ENCODE peak calls at places on chromosome X, in six cellular contexts. W is PC-3, B is fibroblast of lung, X is HFFc6, H is endothelial cell, I is epithelial cell of esophagus. J is an unnamed sample.

GRCh38 chrX:40108959-40109287 is 11.2 kb upstream of the BCOR start:
- DNase-seq in I (peak; percentile 83), B (peak; percentile 78), X (peak; percentile 58), W (peak; percentile 79), H (peak; percentile 30), J (peak; percentile 88)

GRCh38 chrX:20796450-20796849 is 529.7 kb upstream of the RPS6KA3 start:
- DNase-seq in I (no peak), W (no peak), B (no peak), X (no peak), H (no peak), J (no peak)

GRCh38 chrX:46203115-46203514 is 342.1 kb downstream of the ZNF674 start:
- DNase-seq in B (no peak), H (no peak), I (no peak), X (no peak), W (no peak), J (no peak)

GRCh38 chrX:111375747-111376146 is 36.2 kb downstream of the DCX start:
- DNase-seq in B (no peak), H (peak; percentile 7), W (no peak), I (peak; percentile 18), X (no peak), J (no peak)

GRCh38 chrX:154660506-154660905 is 7.1 kb upstream of the CTAG2 start:
- DNase-seq in I (no peak), W (no peak), B (no peak), H (no peak), X (no peak), J (no peak)

GRCh38 chrX:71367396-71367795 is 1.2 kb downstream of the TAF1 start:
- DNase-seq in I (no peak), X (no peak), W (no peak), H (no peak), B (no peak), J (no peak)

GRCh38 chrX:103488332-103488731 is 31.0 kb downstream of the RAB40A start:
- DNase-seq in H (no peak), W (peak; percentile 45), X (no peak), I (peak; percentile 7), B (peak; percentile 38), J (no peak)

GRCh38 chrX:108468486-108468885 is 28.8 kb downstream of the COL4A5 start:
- DNase-seq in X (peak; percentile 38), I (no peak), H (no peak), B (peak; percentile 74), W (no peak), J (no peak)

GRCh38 chrX:34130501-34130900 is 1.6 kb downstream of the FAM47A start:
- DNase-seq in I (no peak), H (no peak), B (no peak), W (no peak), X (no peak), J (no peak)

DNA sequence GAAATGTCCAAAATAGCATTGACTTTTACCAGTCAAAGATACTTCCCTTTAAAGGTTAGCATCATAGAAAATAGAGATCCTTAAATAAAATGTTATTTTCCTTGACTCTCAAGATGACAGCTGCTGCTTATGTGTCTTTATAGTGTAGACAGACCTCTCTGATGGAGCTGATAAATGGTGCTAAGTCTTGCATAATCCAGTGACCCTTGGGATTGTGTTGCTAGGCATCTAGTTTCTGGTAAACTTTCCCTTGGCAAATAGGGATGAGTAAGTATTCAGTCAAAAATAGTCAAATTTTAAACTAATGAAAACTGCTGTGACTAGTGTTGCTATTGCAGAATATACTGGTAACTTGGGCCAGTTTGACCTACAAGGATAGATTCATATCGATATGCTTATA is 53.6 kb downstream of the MBNL3 start:
- DNase-seq in W (peak; percentile 1), X (no peak), B (peak; percentile 25), H (no peak), I (no peak), J (no peak)
- TF ChIP-seq CTCF in W (no peak), X (no peak), B (no peak), H (no peak), I (no peak), J (no peak)

GRCh38 chrX:153492543-153492942 is 2.2 kb upstream of the BGN start:
- DNase-seq in B (no peak), H (no peak), W (no peak), X (no peak), I (no peak), J (no peak)
- TF ChIP-seq CTCF in B (no peak), H (no peak), W (no peak), X (no peak), I (no peak), J (no peak)

DNA sequence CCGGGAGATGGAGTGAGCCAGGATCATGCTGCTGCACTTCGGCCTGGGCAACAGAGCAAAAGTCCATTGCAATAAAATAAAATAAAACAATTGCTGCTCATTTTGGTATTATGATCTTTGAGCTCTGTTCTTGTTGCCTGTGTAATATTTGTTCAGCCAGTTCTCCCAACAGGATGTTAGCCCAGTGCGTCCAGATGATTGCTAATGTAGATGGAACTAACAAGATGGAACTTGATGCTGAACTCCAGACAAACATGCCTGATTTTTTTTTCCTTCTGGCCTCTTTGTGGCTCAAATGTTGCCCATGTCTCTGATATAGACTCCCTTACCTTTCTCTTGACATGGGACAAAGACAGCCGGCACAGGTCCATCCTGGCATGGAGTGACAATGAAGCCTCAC is 15.8 kb downstream of the SSX5 start:
- DNase-seq in X (no peak), H (no peak), B (no peak), I (peak; percentile 50), W (no peak), J (no peak)
- TF ChIP-seq CTCF in X (no peak), H (no peak), B (no peak), I (no peak), W (no peak), J (no peak)

GRCh38 chrX:109472939-109473713 is 8.8 kb downstream of the GUCY2F start:
- DNase-seq in B (peak; percentile 7), X (peak; percentile 19), H (peak; percentile 33), I (peak; percentile 66), W (peak; percentile 28), J (no peak)

DNA sequence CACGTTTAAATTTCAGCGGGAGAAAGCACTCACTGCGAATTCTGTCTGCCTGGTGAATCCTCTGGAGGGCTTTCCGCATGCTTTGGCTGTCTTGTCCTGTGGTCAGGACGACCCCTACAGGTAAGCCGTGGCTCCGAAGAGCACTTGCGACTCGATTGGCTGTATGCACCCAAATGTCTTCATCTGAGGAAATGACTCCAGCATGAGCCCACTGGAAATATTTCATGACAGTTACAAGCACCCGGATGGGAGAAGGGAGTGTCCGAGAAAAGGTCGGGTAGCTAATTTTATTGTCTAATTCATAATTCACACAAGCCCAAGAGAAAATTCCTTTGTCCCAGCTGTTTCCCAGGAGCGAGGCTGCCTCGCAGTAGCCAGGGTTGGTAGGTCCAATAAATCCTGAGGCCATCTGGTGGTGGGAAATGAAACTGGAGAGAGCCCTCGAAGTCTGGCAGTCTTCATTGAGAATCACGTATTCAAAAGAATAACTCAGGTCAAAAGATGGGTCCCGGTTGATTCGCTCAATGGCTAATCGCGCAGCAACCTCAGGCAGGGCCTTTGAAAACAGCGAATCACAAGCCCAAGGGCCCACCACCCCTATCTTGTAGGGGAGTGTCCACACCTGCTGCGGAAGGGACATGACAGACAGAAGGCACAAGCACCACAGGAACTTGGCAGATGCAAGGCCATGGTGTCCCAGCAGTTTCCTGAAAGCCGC is 6.6 kb downstream of the GUCY2F start:
- DNase-seq in I (peak; percentile 45), W (peak; percentile 62), X (peak; percentile 21), H (peak; percentile 51), B (peak; percentile 51), J (no peak)
- TF ChIP-seq CTCF in I (peak; percentile 58), W (peak; percentile 70), X (peak; percentile 72), H (peak; percentile 48), B (peak; percentile 56), J (peak; percentile 36)

GRCh38 chrX:12002876-12003275 is 135.4 kb upstream of the FRMPD4 start:
- DNase-seq in I (peak; percentile 60), H (no peak), B (no peak), X (no peak), W (peak; percentile 44), J (no peak)

GRCh38 chrX:11996810-11997209 is 141.5 kb upstream of the FRMPD4 start:
- DNase-seq in X (no peak), B (no peak), I (no peak), H (no peak), W (no peak), J (no peak)

DNA sequence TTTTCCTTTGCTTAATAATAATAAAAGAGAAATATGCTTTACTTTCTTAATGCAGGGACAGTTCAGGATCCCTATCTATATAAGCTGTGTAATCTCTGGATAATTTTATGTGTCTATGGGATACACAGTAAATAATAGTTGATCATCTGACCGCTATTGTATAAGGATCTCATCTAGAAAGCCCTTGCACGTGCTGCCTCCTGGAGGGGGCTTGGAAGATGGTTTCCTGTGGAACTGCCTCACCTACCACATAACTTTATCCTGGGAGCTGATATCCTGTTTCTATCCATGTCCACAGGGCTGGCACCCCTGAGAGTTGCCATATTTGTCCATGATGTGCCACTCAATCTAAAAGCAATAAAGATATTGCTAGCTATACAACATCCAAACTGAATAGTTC is 139.3 kb upstream of the FRMPD4 start:
- DNase-seq in W (no peak), B (no peak), I (no peak), H (no peak), X (no peak), J (no peak)
- TF ChIP-seq CTCF in W (no peak), B (no peak), I (no peak), H (no peak), X (no peak), J (no peak)

GRCh38 chrX:24186483-24186882 is 37.0 kb downstream of the ZFX start:
- DNase-seq in H (no peak), W (no peak), X (no peak), I (no peak), B (no peak), J (no peak)

GRCh38 chrX:24190500-24191156 is 41.1 kb downstream of the ZFX start:
- DNase-seq in B (peak; percentile 34), I (no peak), H (no peak), X (peak; percentile 30), W (no peak), J (no peak)

GRCh38 chrX:24184018-24184417 is 34.5 kb downstream of the ZFX start:
- DNase-seq in H (no peak), W (no peak), B (peak; percentile 7), X (no peak), I (no peak), J (no peak)

GRCh38 chrX:24186986-24187385 is 37.5 kb downstream of the ZFX start:
- DNase-seq in I (no peak), B (no peak), W (no peak), X (no peak), H (no peak), J (no peak)

GRCh38 chrX:24189490-24189889 is 40.0 kb downstream of the ZFX start:
- DNase-seq in I (no peak), H (no peak), W (no peak), X (no peak), B (no peak), J (no peak)
- TF ChIP-seq CTCF in I (no peak), H (no peak), W (no peak), X (no peak), B (no peak), J (no peak)

GRCh38 chrX:68717663-68718442 is 70.4 kb downstream of the STARD8 start:
- DNase-seq in B (no peak), X (no peak), W (no peak), I (no peak), H (no peak), J (peak; percentile 65)

GRCh38 chrX:68719181-68719903 is 71.9 kb downstream of the STARD8 start:
- DNase-seq in H (no peak), W (no peak), I (no peak), X (no peak), B (no peak), J (peak; percentile 72)

GRCh38 chrX:68718443-68718820 is 71.0 kb downstream of the STARD8 start:
- DNase-seq in I (no peak), B (no peak), H (no peak), X (no peak), W (no peak), J (peak; percentile 61)

GRCh38 chrX:68714856-68715255 is 67.4 kb downstream of the STARD8 start:
- DNase-seq in B (no peak), W (no peak), I (no peak), H (no peak), X (no peak), J (peak; percentile 41)

GRCh38 chrX:68717196-68717595 is 69.7 kb downstream of the STARD8 start:
- DNase-seq in W (no peak), B (no peak), I (no peak), X (no peak), H (no peak), J (peak; percentile 43)
- TF ChIP-seq CTCF in W (no peak), B (no peak), I (no peak), X (no peak), H (no peak), J (no peak)

J was measured in spleen.